ENCODE peak calls at places on chromosomes 11 and 22, in four cellular contexts. L, X, T and P are unnamed samples.

GRCh38 chr11:118872403-118872821 is 11.3 kb upstream of the CXCR5 start:
- DNase-seq in L (no peak), X (no peak), T (no peak), P (peak; percentile 64)

GRCh38 chr11:304915-305833 is 2.4 kb upstream of the IFITM2 start:
- DNase-seq in L (no peak), X (no peak), T (no peak), P (peak; percentile 77)

GRCh38 chr11:109221190-109221589 is 200.8 kb upstream of the C11orf87 start:
- DNase-seq in L (no peak), X (no peak), T (no peak), P (no peak)

GRCh38 chr11:88338223-88338661 is 706 bp upstream of the CTSC start:
- DNase-seq in L (no peak), X (no peak), T (no peak), P (peak; percentile 41)

GRCh38 chr11:13826505-13827278 is 135.8 kb upstream of the SPON1 start:
- DNase-seq in L (no peak), X (no peak), T (no peak), P (no peak)

GRCh38 chr11:57567512-57568329 is at the start of gene UBE2L6:
- DNase-seq in L (peak; percentile 82), X (peak; percentile 64), T (peak; percentile 77), P (peak; percentile 88)

GRCh38 chr22:26416670-26417270 is 12.3 kb upstream of the ASPHD2 start:
- DNase-seq in L (no peak), X (peak; percentile 54), T (no peak), P (no peak)

GRCh38 chr11:118605116-118605867 is 2.1 kb upstream of the PHLDB1 start:
- DNase-seq in L (no peak), X (peak; percentile 48), T (no peak), P (no peak)

GRCh38 chr11:127070808-127071207 is 70.2 kb upstream of the KIRREL3 start:
- DNase-seq in L (no peak), X (no peak), T (no peak), P (no peak)

GRCh38 chr11:118076754-118077281 is at the start of gene TMPRSS4:
- DNase-seq in L (peak; percentile 15), X (no peak), T (no peak), P (no peak)

GRCh38 chr11:102664001-102664752 is 39.0 kb upstream of the MMP20 start:
- DNase-seq in L (no peak), X (no peak), T (no peak), P (no peak)
- TF ChIP-seq CTCF in L (peak; percentile 19), X (no peak), T (peak; percentile 32), P (peak; percentile 50)

GRCh38 chr22:42074846-42075245 is 798 bp downstream of the PHETA2 start:
- DNase-seq in L (no peak), X (no peak), T (no peak), P (no peak)

GRCh38 chr22:42075277-42075676 is 1.2 kb downstream of the PHETA2 start:
- DNase-seq in L (no peak), X (peak; percentile 11), T (no peak), P (no peak)

GRCh38 chr22:42073568-42074152 is 388 bp upstream of the PHETA2 start:
- DNase-seq in L (no peak), X (no peak), T (no peak), P (no peak)

GRCh38 chr22:42072606-42073330 is 1.3 kb upstream of the PHETA2 start:
- DNase-seq in L (no peak), X (no peak), T (no peak), P (no peak)

GRCh38 chr22:42074153-42074750 is at the start of gene PHETA2:
- DNase-seq in L (no peak), X (peak; percentile 42), T (no peak), P (peak; percentile 65)
- TF ChIP-seq CTCF in L (peak; percentile 52), X (peak; percentile 37), T (peak; percentile 56), P (peak; percentile 8)

GRCh38 chr22:24153959-24154358 is 27.3 kb upstream of the SUSD2 start:
- DNase-seq in L (no peak), X (no peak), T (no peak), P (no peak)

GRCh38 chr22:24154826-24155225 is 26.5 kb upstream of the SUSD2 start:
- DNase-seq in L (no peak), X (no peak), T (no peak), P (no peak)

GRCh38 chr22:24156915-24157782 is 24.1 kb upstream of the SUSD2 start:
- DNase-seq in L (peak; percentile 77), X (peak; percentile 74), T (peak; percentile 87), P (peak; percentile 95)

GRCh38 chr22:24156146-24156914 is 25.0 kb upstream of the SUSD2 start:
- DNase-seq in L (no peak), X (peak; percentile 51), T (no peak), P (peak; percentile 85)

DNA sequence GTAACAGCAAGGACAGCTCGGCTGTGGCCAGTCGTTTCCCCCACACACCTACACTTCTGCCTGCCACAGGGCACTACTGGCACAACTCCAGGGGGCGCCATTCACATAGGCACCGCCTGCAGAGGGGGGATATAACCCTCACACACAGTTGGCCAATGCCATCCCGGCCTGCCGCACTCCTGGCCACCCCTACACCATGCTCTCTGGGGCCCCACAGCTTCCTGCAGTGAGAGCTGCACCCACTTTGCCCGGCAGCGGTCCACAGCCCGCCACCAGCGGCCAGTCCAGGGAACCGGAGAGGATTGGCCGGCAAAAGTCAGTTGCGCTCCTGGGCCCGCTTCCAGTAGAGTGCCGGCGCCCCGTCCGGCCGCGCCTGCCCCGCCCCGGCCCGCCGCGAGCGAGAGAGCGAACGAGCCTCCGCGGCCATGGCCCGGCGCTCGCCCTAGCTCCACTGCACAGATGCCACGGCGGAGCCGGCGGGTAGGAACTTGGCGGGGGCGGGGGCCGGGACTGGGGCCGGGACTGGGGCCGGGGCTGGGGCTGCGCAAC is 25.6 kb upstream of the SUSD2 start:
- DNase-seq in L (peak; percentile 37), X (peak; percentile 61), T (no peak), P (peak; percentile 79)
- TF ChIP-seq CTCF in L (peak; percentile 48), X (peak; percentile 21), T (peak; percentile 66), P (peak; percentile 26)

DNA sequence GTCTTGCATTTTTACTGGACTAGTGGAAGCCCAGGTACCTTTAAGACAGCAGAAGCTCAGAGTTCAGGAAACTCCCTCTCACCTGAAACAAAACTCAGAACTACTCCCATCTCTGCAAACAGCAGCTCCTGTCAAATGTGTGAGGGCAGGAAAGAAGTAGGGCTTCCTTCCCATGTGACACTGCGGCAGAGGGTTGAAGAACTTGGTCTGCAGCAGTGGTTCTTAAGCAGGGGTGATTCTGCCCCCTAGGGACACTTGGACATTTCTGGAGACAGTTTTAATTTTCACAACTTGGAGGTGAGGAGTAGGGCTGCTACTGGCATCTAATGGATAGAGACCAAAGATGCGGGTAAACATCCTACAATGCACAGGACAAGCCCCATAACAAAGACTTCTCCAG is 63.4 kb downstream of the RCN1 start:
- DNase-seq in L (no peak), X (no peak), T (no peak), P (no peak)
- TF ChIP-seq CTCF in L (peak; percentile 24), X (no peak), T (no peak), P (no peak)

GRCh38 chr11:2883717-2884423 is 1.7 kb downstream of the CDKN1C start:
- DNase-seq in L (no peak), X (no peak), T (no peak), P (no peak)
- TF ChIP-seq CTCF in L (no peak), X (no peak), T (no peak), P (no peak)

GRCh38 chr11:90113541-90113940 is 20.9 kb upstream of the NAALAD2 start:
- DNase-seq in L (no peak), X (no peak), T (no peak), P (no peak)
- TF ChIP-seq CTCF in L (peak; percentile 63), X (peak; percentile 36), T (peak; percentile 78), P (peak; percentile 13)